ENCODE peak calls at places on chromosomes 16 and 17, in five cellular contexts. R, B, W, E and I are unnamed samples.

GRCh38 chr17:81519284-81520020 is 6.9 kb upstream of the ACTG1 start:
- DNase-seq in R (no peak), B (no peak), W (peak), E (no peak), I (peak)

GRCh38 chr17:17381438-17382059 is 78.4 kb downstream of the NT5M start:
- DNase-seq in R (no peak), B (no peak), W (no peak), E (no peak), I (no peak)

GRCh38 chr17:8887834-8888703 is 20.6 kb upstream of the PIK3R6 start:
- DNase-seq in R (no peak), B (peak), W (peak), E (peak), I (peak)

GRCh38 chr16:84332975-84333684 is 35.2 kb upstream of the ATP2C2 start:
- DNase-seq in R (no peak), B (no peak), W (peak), E (no peak), I (peak)

GRCh38 chr17:80599546-80600305 is 55.1 kb downstream of the RPTOR start:
- DNase-seq in R (no peak), B (no peak), W (no peak), E (no peak), I (peak)

GRCh38 chr16:88941051-88941932 is 35.7 kb downstream of the CBFA2T3 start:
- DNase-seq in R (no peak), B (no peak), W (no peak), E (no peak), I (peak)

GRCh38 chr16:75070055-75070841 is 46.3 kb downstream of the LDHD start:
- DNase-seq in R (no peak), B (no peak), W (no peak), E (peak), I (no peak)

GRCh38 chr16:72811867-72812266 is 236.1 kb downstream of the ZFHX3 start:
- DNase-seq in R (no peak), B (no peak), W (no peak), E (no peak), I (no peak)

GRCh38 chr16:50547340-50547865 is 793 bp upstream of the NKD1 start:
- DNase-seq in R (no peak), B (no peak), W (peak), E (peak), I (peak)

GRCh38 chr17:4634981-4635380 is 6.5 kb downstream of the ALOX15 start:
- DNase-seq in R (no peak), B (no peak), W (no peak), E (no peak), I (no peak)

GRCh38 chr16:55498101-55498500 is 10.8 kb upstream of the LPCAT2 start:
- DNase-seq in R (no peak), B (no peak), W (no peak), E (no peak), I (peak)

GRCh38 chr17:48544356-48545021 is 420 bp downstream of the HOXB2 start:
- DNase-seq in R (no peak), B (peak), W (no peak), E (no peak), I (peak)

GRCh38 chr17:68709995-68710780 is 109.0 kb upstream of the FAM20A start:
- DNase-seq in R (no peak), B (no peak), W (peak), E (no peak), I (no peak)

GRCh38 chr16:22313141-22313781 is 16.1 kb downstream of the POLR3E start:
- DNase-seq in R (no peak), B (no peak), W (no peak), E (no peak), I (peak)

GRCh38 chr17:32807577-32807976 is 69.3 kb downstream of the MYO1D start:
- DNase-seq in R (no peak), B (no peak), W (peak), E (no peak), I (no peak)

GRCh38 chr17:49552070-49552751 is 23.5 kb upstream of the NXPH3 start:
- DNase-seq in R (no peak), B (peak), W (no peak), E (no peak), I (peak)

GRCh38 chr16:58515871-58516767 is 802 bp downstream of the SETD6 start:
- DNase-seq in R (no peak), B (peak), W (peak), E (peak), I (peak)

GRCh38 chr17:48615212-48615962 is at the start of gene HOXB8:
- DNase-seq in R (no peak), B (no peak), W (no peak), E (no peak), I (no peak)

GRCh38 chr16:3138823-3139426 is 4.1 kb downstream of the ZNF213 start:
- DNase-seq in R (no peak), B (no peak), W (no peak), E (no peak), I (no peak)

GRCh38 chr17:78020717-78021108 is 62.2 kb downstream of the TNRC6C start:
- DNase-seq in R (no peak), B (no peak), W (no peak), E (no peak), I (no peak)

GRCh38 chr17:72598705-72599104 is 477.9 kb downstream of the SOX9 start:
- DNase-seq in R (no peak), B (no peak), W (no peak), E (no peak), I (no peak)

GRCh38 chr17:29514792-29515191 is 52.0 kb downstream of the ABHD15 start:
- DNase-seq in R (no peak), B (no peak), W (no peak), E (no peak), I (no peak)

GRCh38 chr16:88424536-88425230 is 28.4 kb upstream of the ZFPM1 start:
- DNase-seq in R (no peak), B (no peak), W (no peak), E (peak), I (no peak)

GRCh38 chr17:71237903-71238538 is 882.8 kb upstream of the SOX9 start:
- DNase-seq in R (no peak), B (peak), W (peak), E (peak), I (no peak)

GRCh38 chr17:79878346-79878745 is 39.1 kb upstream of the CBX4 start:
- DNase-seq in R (no peak), B (no peak), W (no peak), E (no peak), I (no peak)

GRCh38 chr16:55552621-55553020 is 13.9 kb upstream of the CAPNS2 start:
- DNase-seq in R (no peak), B (peak), W (no peak), E (no peak), I (no peak)

GRCh38 chr17:41478240-41478639 is 2.7 kb downstream of the KRT35 start:
- DNase-seq in R (no peak), B (no peak), W (no peak), E (no peak), I (no peak)

GRCh38 chr17:74157366-74157765 is 46.1 kb upstream of the RPL38 start:
- DNase-seq in R (no peak), B (no peak), W (no peak), E (no peak), I (no peak)

GRCh38 chr17:62109378-62109902 is 44.4 kb upstream of the MED13 start:
- DNase-seq in R (peak), B (peak), W (peak), E (peak), I (peak)

GRCh38 chr17:81511800-81512559 is 619 bp downstream of the ACTG1 start:
- DNase-seq in R (no peak), B (peak), W (no peak), E (no peak), I (peak)

GRCh38 chr16:47888142-47888541 is 267.7 kb downstream of the ABCC12 start:
- DNase-seq in R (peak), B (peak), W (peak), E (no peak), I (peak)

GRCh38 chr16:28531777-28532744 is 6.7 kb downstream of the NUPR1 start:
- DNase-seq in R (no peak), B (no peak), W (peak), E (peak), I (peak)

GRCh38 chr17:31559647-31560501 is 168.4 kb downstream of the RAB11FIP4 start:
- DNase-seq in R (no peak), B (no peak), W (peak), E (no peak), I (peak)

GRCh38 chr16:70694088-70694487 is 8.2 kb upstream of the MTSS2 start:
- DNase-seq in R (peak), B (peak), W (peak), E (no peak), I (peak)

GRCh38 chr16:4200000-4200780 is 41.7 kb downstream of the SRL start:
- DNase-seq in R (no peak), B (peak), W (peak), E (peak), I (peak)

GRCh38 chr17:1122681-1123396 is 56.9 kb downstream of the ABR start:
- DNase-seq in R (no peak), B (peak), W (peak), E (peak), I (peak)

GRCh38 chr16:2954228-2954627 is 9.8 kb upstream of the KREMEN2 start:
- DNase-seq in R (no peak), B (no peak), W (peak), E (no peak), I (peak)

GRCh38 chr17:81315885-81316391 is 20.8 kb upstream of the SLC38A10 start:
- DNase-seq in R (no peak), B (no peak), W (no peak), E (no peak), I (no peak)

GRCh38 chr16:8541868-8542267 is 48.4 kb downstream of the TMEM114 start:
- DNase-seq in R (no peak), B (no peak), W (no peak), E (no peak), I (no peak)